ENCODE peak calls at places on chromosomes 1 and 21, in ten cellular contexts. One of them, this sample, is unnamed.
A peak's percentile ranks its signal among the peaks of the same experiment; 100 is the strongest.

GRCh38 chr1:233543338-233544255 is 70.3 kb upstream of the KCNK1 start:
- DNase-seq in pancreas: no peak
- DNase-seq in heart left ventricle: peak; percentile 52
- DNase-seq in A549: peak; percentile 89
- DNase-seq in cardiac fibroblast: peak; percentile 75
- DNase-seq in choroid plexus epithelial cell: peak; percentile 9
- DNase-seq in breast epithelium: no peak
- DNase-seq in SJCRH30: no peak
- DNase-seq in astrocyte of the cerebellum: peak; percentile 9
- DNase-seq in suprapubic skin: no peak
- DNase-seq in this sample: peak; percentile 86

GRCh38 chr1:92754000-92754787 is 30.7 kb downstream of the EVI5 start:
- DNase-seq in heart left ventricle: no peak
- DNase-seq in cardiac fibroblast: peak; percentile 78
- DNase-seq in SJCRH30: peak; percentile 13
- DNase-seq in breast epithelium: no peak
- DNase-seq in suprapubic skin: no peak
- DNase-seq in A549: no peak
- DNase-seq in choroid plexus epithelial cell: peak; percentile 70
- DNase-seq in pancreas: no peak
- DNase-seq in astrocyte of the cerebellum: peak; percentile 57
- DNase-seq in this sample: peak; percentile 76

GRCh38 chr1:64898107-64898861 is 68.1 kb downstream of the JAK1 start:
- DNase-seq in choroid plexus epithelial cell: peak; percentile 95
- DNase-seq in pancreas: peak; percentile 89
- DNase-seq in SJCRH30: peak; percentile 73
- DNase-seq in A549: peak; percentile 97
- DNase-seq in breast epithelium: peak; percentile 67
- DNase-seq in cardiac fibroblast: peak; percentile 83
- DNase-seq in astrocyte of the cerebellum: peak; percentile 65
- DNase-seq in suprapubic skin: peak; percentile 89
- DNase-seq in heart left ventricle: peak; percentile 93
- DNase-seq in this sample: peak; percentile 94

GRCh38 chr1:29685387-29685786 is 449.1 kb downstream of the PTPRU start:
- DNase-seq in breast epithelium: no peak
- DNase-seq in suprapubic skin: peak; percentile 13
- DNase-seq in astrocyte of the cerebellum: no peak
- DNase-seq in heart left ventricle: no peak
- DNase-seq in pancreas: peak; percentile 2
- DNase-seq in A549: no peak
- DNase-seq in choroid plexus epithelial cell: no peak
- DNase-seq in SJCRH30: no peak
- DNase-seq in cardiac fibroblast: no peak
- DNase-seq in this sample: no peak

GRCh38 chr1:100950776-100951175 is 54.9 kb downstream of the SLC30A7 start:
- DNase-seq in SJCRH30: peak; percentile 91
- DNase-seq in A549: no peak
- DNase-seq in suprapubic skin: no peak
- DNase-seq in pancreas: no peak
- DNase-seq in astrocyte of the cerebellum: peak; percentile 28
- DNase-seq in heart left ventricle: no peak
- DNase-seq in breast epithelium: no peak
- DNase-seq in cardiac fibroblast: peak; percentile 36
- DNase-seq in choroid plexus epithelial cell: peak; percentile 24
- DNase-seq in this sample: peak; percentile 52

GRCh38 chr1:234186037-234186688 is 187.1 kb upstream of the COA6 start:
- DNase-seq in pancreas: peak; percentile 40
- DNase-seq in heart left ventricle: no peak
- DNase-seq in A549: peak; percentile 86
- DNase-seq in choroid plexus epithelial cell: peak; percentile 7
- DNase-seq in cardiac fibroblast: no peak
- DNase-seq in suprapubic skin: no peak
- DNase-seq in breast epithelium: no peak
- DNase-seq in SJCRH30: no peak
- DNase-seq in astrocyte of the cerebellum: peak; percentile 91
- DNase-seq in this sample: no peak

GRCh38 chr1:221824025-221824424 is 82.1 kb upstream of the DUSP10 start:
- DNase-seq in pancreas: no peak
- DNase-seq in choroid plexus epithelial cell: peak; percentile 55
- DNase-seq in suprapubic skin: no peak
- DNase-seq in SJCRH30: no peak
- DNase-seq in A549: peak; percentile 31
- DNase-seq in breast epithelium: no peak
- DNase-seq in cardiac fibroblast: peak; percentile 65
- DNase-seq in astrocyte of the cerebellum: peak; percentile 75
- DNase-seq in heart left ventricle: no peak
- DNase-seq in this sample: no peak

GRCh38 chr1:204123376-204123775 is 28.5 kb downstream of the ETNK2 start:
- DNase-seq in pancreas: no peak
- DNase-seq in suprapubic skin: no peak
- DNase-seq in cardiac fibroblast: peak; percentile 23
- DNase-seq in SJCRH30: peak; percentile 38
- DNase-seq in choroid plexus epithelial cell: peak; percentile 50
- DNase-seq in breast epithelium: no peak
- DNase-seq in A549: no peak
- DNase-seq in astrocyte of the cerebellum: no peak
- DNase-seq in heart left ventricle: no peak
- DNase-seq in this sample: no peak

GRCh38 chr1:19597463-19598309 is 46.4 kb upstream of the NBL1 start:
- DNase-seq in astrocyte of the cerebellum: no peak
- DNase-seq in cardiac fibroblast: peak; percentile 58
- DNase-seq in heart left ventricle: no peak
- DNase-seq in pancreas: no peak
- DNase-seq in breast epithelium: no peak
- DNase-seq in suprapubic skin: peak; percentile 84
- DNase-seq in choroid plexus epithelial cell: peak; percentile 64
- DNase-seq in SJCRH30: peak; percentile 60
- DNase-seq in A549: peak; percentile 30
- DNase-seq in this sample: peak; percentile 60

GRCh38 chr1:168799918-168800605 is 71.1 kb upstream of the DPT start:
- DNase-seq in pancreas: no peak
- DNase-seq in breast epithelium: no peak
- DNase-seq in astrocyte of the cerebellum: no peak
- DNase-seq in SJCRH30: no peak
- DNase-seq in cardiac fibroblast: no peak
- DNase-seq in choroid plexus epithelial cell: no peak
- DNase-seq in suprapubic skin: no peak
- DNase-seq in heart left ventricle: no peak
- DNase-seq in A549: peak; percentile 31
- DNase-seq in this sample: no peak

GRCh38 chr21:42669069-42669468 is 15.6 kb downstream of the PDE9A start:
- DNase-seq in SJCRH30: peak; percentile 56
- DNase-seq in choroid plexus epithelial cell: no peak
- DNase-seq in suprapubic skin: no peak
- DNase-seq in A549: no peak
- DNase-seq in cardiac fibroblast: peak; percentile 58
- DNase-seq in heart left ventricle: no peak
- DNase-seq in breast epithelium: no peak
- DNase-seq in astrocyte of the cerebellum: no peak
- DNase-seq in pancreas: no peak
- DNase-seq in this sample: no peak

GRCh38 chr1:184958554-184959353 is 15.6 kb downstream of the NIBAN1 start:
- DNase-seq in cardiac fibroblast: peak; percentile 60
- DNase-seq in astrocyte of the cerebellum: no peak
- DNase-seq in breast epithelium: no peak
- DNase-seq in choroid plexus epithelial cell: no peak
- DNase-seq in pancreas: no peak
- DNase-seq in suprapubic skin: no peak
- DNase-seq in SJCRH30: no peak
- DNase-seq in A549: no peak
- DNase-seq in heart left ventricle: peak; percentile 49
- DNase-seq in this sample: no peak

GRCh38 chr1:4489486-4489885 is 164.9 kb upstream of the AJAP1 start:
- DNase-seq in cardiac fibroblast: no peak
- DNase-seq in choroid plexus epithelial cell: no peak
- DNase-seq in suprapubic skin: no peak
- DNase-seq in A549: no peak
- DNase-seq in breast epithelium: no peak
- DNase-seq in astrocyte of the cerebellum: no peak
- DNase-seq in SJCRH30: no peak
- DNase-seq in pancreas: no peak
- DNase-seq in heart left ventricle: no peak
- DNase-seq in this sample: no peak

GRCh38 chr1:3886106-3886670 is 13.9 kb downstream of the C1orf174 start:
- DNase-seq in suprapubic skin: no peak
- DNase-seq in heart left ventricle: no peak
- DNase-seq in breast epithelium: no peak
- DNase-seq in A549: no peak
- DNase-seq in cardiac fibroblast: no peak
- DNase-seq in pancreas: no peak
- DNase-seq in astrocyte of the cerebellum: no peak
- DNase-seq in SJCRH30: no peak
- DNase-seq in choroid plexus epithelial cell: no peak
- DNase-seq in this sample: no peak

GRCh38 chr1:23367451-23367790 is 2.2 kb downstream of the ZNF436 start:
- DNase-seq in cardiac fibroblast: no peak
- DNase-seq in A549: peak; percentile 15
- DNase-seq in pancreas: no peak
- DNase-seq in choroid plexus epithelial cell: no peak
- DNase-seq in heart left ventricle: no peak
- DNase-seq in breast epithelium: no peak
- DNase-seq in SJCRH30: no peak
- DNase-seq in suprapubic skin: no peak
- DNase-seq in astrocyte of the cerebellum: no peak
- DNase-seq in this sample: no peak

GRCh38 chr1:23367791-23368561 is 1.7 kb downstream of the ZNF436 start:
- DNase-seq in astrocyte of the cerebellum: peak; percentile 96
- DNase-seq in suprapubic skin: peak; percentile 100
- DNase-seq in breast epithelium: peak; percentile 99
- DNase-seq in choroid plexus epithelial cell: peak; percentile 100
- DNase-seq in SJCRH30: peak; percentile 100
- DNase-seq in cardiac fibroblast: peak; percentile 99
- DNase-seq in pancreas: peak; percentile 99
- DNase-seq in A549: peak; percentile 98
- DNase-seq in heart left ventricle: peak; percentile 99
- DNase-seq in this sample: peak; percentile 99

GRCh38 chr1:23366598-23366997 is 3.0 kb downstream of the ZNF436 start:
- DNase-seq in SJCRH30: no peak
- DNase-seq in A549: no peak
- DNase-seq in suprapubic skin: no peak
- DNase-seq in astrocyte of the cerebellum: no peak
- DNase-seq in cardiac fibroblast: no peak
- DNase-seq in pancreas: no peak
- DNase-seq in choroid plexus epithelial cell: no peak
- DNase-seq in breast epithelium: no peak
- DNase-seq in heart left ventricle: no peak
- DNase-seq in this sample: no peak

GRCh38 chr1:23368562-23369334 is 888 bp downstream of the ZNF436 start:
- DNase-seq in cardiac fibroblast: peak; percentile 94
- DNase-seq in choroid plexus epithelial cell: peak; percentile 94
- DNase-seq in A549: peak; percentile 86
- DNase-seq in SJCRH30: peak; percentile 97
- DNase-seq in heart left ventricle: peak; percentile 94
- DNase-seq in suprapubic skin: peak; percentile 96
- DNase-seq in pancreas: peak; percentile 86
- DNase-seq in astrocyte of the cerebellum: peak; percentile 65
- DNase-seq in breast epithelium: peak; percentile 90
- DNase-seq in this sample: peak; percentile 91

GRCh38 chr1:23366146-23366545 is 3.5 kb downstream of the ZNF436 start:
- DNase-seq in breast epithelium: no peak
- DNase-seq in cardiac fibroblast: no peak
- DNase-seq in A549: no peak
- DNase-seq in heart left ventricle: no peak
- DNase-seq in suprapubic skin: no peak
- DNase-seq in pancreas: no peak
- DNase-seq in choroid plexus epithelial cell: no peak
- DNase-seq in astrocyte of the cerebellum: no peak
- DNase-seq in SJCRH30: no peak
- DNase-seq in this sample: no peak
- H3K4me3 ChIP-seq in breast epithelium: peak overlapping the region; percentile 79
- H3K4me3 ChIP-seq in cardiac fibroblast: no peak overlapping the region
- H3K4me3 ChIP-seq in A549: no peak overlapping the region
- H3K4me3 ChIP-seq in heart left ventricle: no peak overlapping the region
- H3K4me3 ChIP-seq in suprapubic skin: peak overlapping the region; percentile 65
- H3K4me3 ChIP-seq in pancreas: no peak overlapping the region
- H3K4me3 ChIP-seq in choroid plexus epithelial cell: no peak overlapping the region
- H3K4me3 ChIP-seq in astrocyte of the cerebellum: peak overlapping the region; percentile 87
- H3K4me3 ChIP-seq in SJCRH30: no peak overlapping the region
- H3K4me3 ChIP-seq in this sample: no peak overlapping the region

DNA sequence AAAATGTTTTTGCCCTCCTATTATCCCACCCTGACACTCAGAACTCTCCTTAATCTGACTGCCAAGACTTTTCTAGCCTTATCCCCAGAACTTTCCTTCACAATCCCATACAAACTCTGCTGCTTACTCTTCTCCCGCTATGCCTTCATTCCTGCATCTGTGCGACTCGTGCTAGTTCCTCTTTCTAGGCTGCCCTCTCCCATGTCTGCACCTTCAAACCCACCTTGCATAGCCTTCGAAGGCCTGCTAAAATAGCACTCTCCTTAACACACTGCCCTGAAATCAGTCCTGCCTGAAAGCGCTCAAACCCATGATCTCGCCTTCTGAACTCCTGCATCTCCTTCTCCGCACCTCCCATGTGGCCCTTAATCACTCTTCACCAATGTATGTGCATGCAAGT is 2.5 kb upstream of the NCF2 start:
- DNase-seq in A549: no peak
- DNase-seq in cardiac fibroblast: no peak
- DNase-seq in suprapubic skin: no peak
- DNase-seq in choroid plexus epithelial cell: no peak
- DNase-seq in pancreas: no peak
- DNase-seq in heart left ventricle: no peak
- DNase-seq in breast epithelium: no peak
- DNase-seq in SJCRH30: no peak
- DNase-seq in astrocyte of the cerebellum: no peak
- DNase-seq in this sample: no peak
- H3K4me3 ChIP-seq in A549: no peak overlapping the region
- H3K4me3 ChIP-seq in cardiac fibroblast: no peak overlapping the region
- H3K4me3 ChIP-seq in suprapubic skin: no peak overlapping the region
- H3K4me3 ChIP-seq in choroid plexus epithelial cell: no peak overlapping the region
- H3K4me3 ChIP-seq in pancreas: no peak overlapping the region
- H3K4me3 ChIP-seq in heart left ventricle: no peak overlapping the region
- H3K4me3 ChIP-seq in breast epithelium: no peak overlapping the region
- H3K4me3 ChIP-seq in SJCRH30: no peak overlapping the region
- H3K4me3 ChIP-seq in astrocyte of the cerebellum: no peak overlapping the region
- H3K4me3 ChIP-seq in this sample: no peak overlapping the region

DNA sequence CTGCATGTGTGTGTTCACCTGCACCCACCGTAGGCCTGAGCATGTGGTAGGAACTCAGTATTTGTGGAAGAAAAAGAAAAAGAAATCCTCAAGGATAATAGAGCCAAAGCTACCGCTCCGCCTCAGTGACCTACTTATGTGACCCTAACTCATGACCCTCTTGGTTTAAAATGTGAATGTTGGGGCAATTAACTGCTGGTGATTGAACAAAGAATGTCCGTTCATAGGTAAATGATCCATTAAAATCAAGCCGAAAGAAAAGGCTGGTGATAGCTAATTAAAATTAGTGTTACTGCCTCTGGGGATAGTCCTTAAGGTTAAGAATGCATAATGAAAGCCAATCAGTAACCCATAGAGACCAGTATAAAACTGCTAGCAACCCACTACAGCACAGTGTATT is 98.1 kb downstream of the PRDM2 start:
- DNase-seq in choroid plexus epithelial cell: no peak
- DNase-seq in pancreas: no peak
- DNase-seq in breast epithelium: no peak
- DNase-seq in A549: no peak
- DNase-seq in cardiac fibroblast: no peak
- DNase-seq in suprapubic skin: no peak
- DNase-seq in astrocyte of the cerebellum: no peak
- DNase-seq in SJCRH30: no peak
- DNase-seq in heart left ventricle: no peak
- DNase-seq in this sample: no peak
- H3K4me3 ChIP-seq in choroid plexus epithelial cell: no peak overlapping the region
- H3K4me3 ChIP-seq in pancreas: no peak overlapping the region
- H3K4me3 ChIP-seq in breast epithelium: no peak overlapping the region
- H3K4me3 ChIP-seq in A549: no peak overlapping the region
- H3K4me3 ChIP-seq in cardiac fibroblast: no peak overlapping the region
- H3K4me3 ChIP-seq in suprapubic skin: no peak overlapping the region
- H3K4me3 ChIP-seq in astrocyte of the cerebellum: no peak overlapping the region
- H3K4me3 ChIP-seq in SJCRH30: no peak overlapping the region
- H3K4me3 ChIP-seq in heart left ventricle: no peak overlapping the region
- H3K4me3 ChIP-seq in this sample: no peak overlapping the region

GRCh38 chr1:190475394-190476250 is 2.0 kb downstream of the BRINP3 start:
- DNase-seq in astrocyte of the cerebellum: no peak
- DNase-seq in breast epithelium: no peak
- DNase-seq in heart left ventricle: no peak
- DNase-seq in A549: no peak
- DNase-seq in pancreas: no peak
- DNase-seq in cardiac fibroblast: peak; percentile 29
- DNase-seq in SJCRH30: no peak
- DNase-seq in suprapubic skin: no peak
- DNase-seq in choroid plexus epithelial cell: no peak
- DNase-seq in this sample: no peak
- H3K4me3 ChIP-seq in astrocyte of the cerebellum: peak overlapping the region; percentile 51
- H3K4me3 ChIP-seq in breast epithelium: peak overlapping the region; percentile 46
- H3K4me3 ChIP-seq in heart left ventricle: no peak overlapping the region
- H3K4me3 ChIP-seq in A549: peak overlapping the region; percentile 32
- H3K4me3 ChIP-seq in pancreas: no peak overlapping the region
- H3K4me3 ChIP-seq in cardiac fibroblast: no peak overlapping the region
- H3K4me3 ChIP-seq in SJCRH30: no peak overlapping the region
- H3K4me3 ChIP-seq in suprapubic skin: peak overlapping the region; percentile 21
- H3K4me3 ChIP-seq in choroid plexus epithelial cell: peak overlapping the region; percentile 19
- H3K4me3 ChIP-seq in this sample: no peak overlapping the region

This sample was measured in fibroblast of villous mesenchyme.